ENCODE peak calls at places on chromosomes 16 and 17, in seven cellular contexts. I is heart right ventricle; T is left ventricle myocardium inferior; D is RWPE1; O is CD8-positive, alpha-beta T cell; E is uterus; A is OCI-LY7. F is an unnamed sample.

GRCh38 chr17:229130-229944 is 47.9 kb upstream of the DOC2B start:
- DNase-seq in I (no peak), T (peak; percentile 7), D (no peak), O (no peak), E (no peak), A (no peak), F (no peak)

GRCh38 chr17:73071387-73071999 is 21.0 kb downstream of the SLC39A11 start:
- DNase-seq in I (no peak), T (no peak), D (no peak), O (no peak), E (no peak), A (no peak), F (no peak)

GRCh38 chr17:78106211-78106610 is 22.3 kb downstream of the TMC6 start:
- DNase-seq in I (no peak), T (no peak), D (no peak), O (no peak), E (no peak), A (no peak), F (no peak)

GRCh38 chr16:66472961-66473610 is 46.0 kb downstream of the BEAN1 start:
- DNase-seq in I (no peak), T (no peak), D (no peak), O (no peak), E (no peak), A (no peak), F (no peak)

GRCh38 chr17:69874220-69874670 is 200.8 kb upstream of the KCNJ16 start:
- DNase-seq in I (no peak), T (no peak), D (peak; percentile 48), O (no peak), E (no peak), A (no peak), F (no peak)

GRCh38 chr17:1906622-1907021 is 76.8 kb downstream of the RPA1 start:
- DNase-seq in I (no peak), T (no peak), D (no peak), O (no peak), E (no peak), A (no peak), F (no peak)

GRCh38 chr16:67613808-67614207 is 31.1 kb upstream of the CARMIL2 start:
- DNase-seq in I (no peak), T (no peak), D (no peak), O (no peak), E (no peak), A (peak; percentile 8), F (no peak)

GRCh38 chr17:28570716-28571254 is 539 bp downstream of the PIGS start:
- DNase-seq in I (no peak), T (peak; percentile 25), D (no peak), O (peak; percentile 52), E (no peak), A (peak; percentile 38), F (peak; percentile 18)

GRCh38 chr17:74768069-74768762 is 7.9 kb downstream of the NAT9 start:
- DNase-seq in I (peak; percentile 78), T (peak; percentile 84), D (no peak), O (no peak), E (no peak), A (no peak), F (peak; percentile 50)

GRCh38 chr17:5825717-5826330 is 241.5 kb upstream of the NLRP1 start:
- DNase-seq in I (no peak), T (no peak), D (no peak), O (no peak), E (no peak), A (no peak), F (no peak)

GRCh38 chr16:48536600-48537200 is 73.3 kb downstream of the N4BP1 start:
- DNase-seq in I (no peak), T (no peak), D (no peak), O (no peak), E (no peak), A (no peak), F (no peak)

GRCh38 chr17:29051731-29052130 is 8.8 kb downstream of the PIPOX start:
- DNase-seq in I (no peak), T (no peak), D (no peak), O (no peak), E (no peak), A (no peak), F (no peak)

GRCh38 chr16:1974157-1975070 is 2.6 kb downstream of the TBL3 start:
- DNase-seq in I (no peak), T (no peak), D (no peak), O (no peak), E (no peak), A (no peak), F (no peak)

GRCh38 chr17:75552847-75553552 is 27.5 kb downstream of the LLGL2 start:
- DNase-seq in I (no peak), T (no peak), D (no peak), O (no peak), E (no peak), A (no peak), F (no peak)

GRCh38 chr16:81263470-81264200 is 25.1 kb downstream of the BCO1 start:
- DNase-seq in I (peak; percentile 10), T (no peak), D (no peak), O (no peak), E (peak; percentile 80), A (no peak), F (no peak)

GRCh38 chr17:73390221-73390620 is 78.4 kb upstream of the CDC42EP4 start:
- DNase-seq in I (no peak), T (no peak), D (no peak), O (no peak), E (no peak), A (no peak), F (no peak)

GRCh38 chr17:68060336-68060735 is 24.8 kb downstream of the KPNA2 start:
- DNase-seq in I (no peak), T (no peak), D (no peak), O (no peak), E (no peak), A (no peak), F (no peak)

GRCh38 chr17:78812849-78813248 is 27.8 kb downstream of the USP36 start:
- DNase-seq in I (peak; percentile 37), T (no peak), D (no peak), O (no peak), E (no peak), A (no peak), F (no peak)

GRCh38 chr17:28498652-28499365 is 7.3 kb upstream of the FOXN1 start:
- DNase-seq in I (no peak), T (no peak), D (no peak), O (no peak), E (no peak), A (no peak), F (no peak)

GRCh38 chr17:20009052-20009301 is 182 bp upstream of the SPECC1 start:
- DNase-seq in I (no peak), T (no peak), D (no peak), O (no peak), E (no peak), A (no peak), F (no peak)

GRCh38 chr17:81129289-81129688 is 36.0 kb upstream of the PVALEF start:
- DNase-seq in I (no peak), T (no peak), D (no peak), O (no peak), E (no peak), A (no peak), F (no peak)

GRCh38 chr17:18968945-18969887 is 17.3 kb downstream of the SLC5A10 start:
- DNase-seq in I (no peak), T (no peak), D (peak; percentile 73), O (no peak), E (peak; percentile 35), A (no peak), F (no peak)

GRCh38 chr17:18964550-18964949 is 12.6 kb downstream of the SLC5A10 start:
- DNase-seq in I (no peak), T (no peak), D (no peak), O (no peak), E (no peak), A (no peak), F (no peak)

GRCh38 chr17:18967806-18968744 is 16.1 kb downstream of the SLC5A10 start:
- DNase-seq in I (no peak), T (no peak), D (peak; percentile 69), O (no peak), E (no peak), A (no peak), F (no peak)

GRCh38 chr17:18965530-18966236 is 13.7 kb downstream of the SLC5A10 start:
- DNase-seq in I (no peak), T (no peak), D (no peak), O (no peak), E (no peak), A (no peak), F (no peak)

GRCh38 chr17:18966831-18967624 is 15.1 kb downstream of the SLC5A10 start:
- DNase-seq in I (no peak), T (peak; percentile 36), D (no peak), O (no peak), E (no peak), A (no peak), F (no peak)
- H3K27ac ChIP-seq in I (no peak overlapping the region), T (no peak overlapping the region), D (peak overlapping the region; percentile 86), O (no peak overlapping the region), E (no peak overlapping the region), A (no peak overlapping the region), F (no peak overlapping the region)

GRCh38 chr17:44222112-44222869 is 2.8 kb upstream of the UBTF start:
- DNase-seq in I (peak; percentile 86), T (peak; percentile 80), D (peak; percentile 60), O (peak; percentile 46), E (peak; percentile 85), A (peak; percentile 64), F (peak; percentile 66)

GRCh38 chr17:44221862-44222111 is 2.3 kb upstream of the UBTF start:
- DNase-seq in I (peak; percentile 47), T (no peak), D (peak; percentile 18), O (no peak), E (no peak), A (no peak), F (no peak)

GRCh38 chr17:44220211-44221071 is 966 bp upstream of the UBTF start:
- DNase-seq in I (peak; percentile 43), T (peak; percentile 51), D (peak; percentile 38), O (peak; percentile 57), E (no peak), A (peak; percentile 77), F (peak; percentile 70)

GRCh38 chr17:44221072-44221861 is 1.8 kb upstream of the UBTF start:
- DNase-seq in I (peak; percentile 86), T (peak; percentile 85), D (peak; percentile 70), O (peak; percentile 67), E (peak; percentile 72), A (peak; percentile 87), F (peak; percentile 69)

GRCh38 chr17:44223574-44224046 is 4.1 kb upstream of the UBTF start:
- DNase-seq in I (peak; percentile 45), T (no peak), D (no peak), O (no peak), E (peak; percentile 62), A (no peak), F (no peak)
- H3K27ac ChIP-seq in I (peak overlapping the region; percentile 100), T (peak overlapping the region; percentile 100), D (peak overlapping the region; percentile 99), O (no peak overlapping the region), E (peak overlapping the region; percentile 98), A (no peak overlapping the region), F (peak overlapping the region; percentile 96)

DNA sequence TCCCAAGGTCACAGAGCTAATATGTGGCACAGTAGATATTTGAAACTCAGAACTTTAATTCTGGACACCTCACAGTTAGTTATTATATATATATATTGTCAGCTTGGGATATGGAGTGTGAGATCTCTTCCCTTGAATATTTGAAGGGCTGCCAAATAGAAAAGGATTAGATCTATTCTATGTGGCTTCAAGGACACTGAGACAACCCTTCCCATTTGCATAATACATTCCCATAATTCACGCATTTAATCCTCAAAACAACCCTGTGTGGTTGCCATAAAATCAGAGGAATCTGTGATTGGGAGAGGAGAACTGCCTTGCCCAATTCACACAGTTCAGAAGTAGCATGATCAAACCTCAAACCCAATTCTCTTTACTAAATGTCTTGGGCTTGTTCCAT is 365.8 kb upstream of the DYNLRB2 start:
- DNase-seq in I (no peak), T (no peak), D (no peak), O (no peak), E (no peak), A (no peak), F (no peak)
- H3K27ac ChIP-seq in I (no peak overlapping the region), T (no peak overlapping the region), D (no peak overlapping the region), O (no peak overlapping the region), E (no peak overlapping the region), A (no peak overlapping the region), F (no peak overlapping the region)

GRCh38 chr17:40107266-40107980 is 7.0 kb upstream of the NR1D1 start:
- DNase-seq in I (peak; percentile 34), T (peak; percentile 25), D (no peak), O (peak; percentile 34), E (peak; percentile 54), A (no peak), F (no peak)
- H3K27ac ChIP-seq in I (peak overlapping the region; percentile 93), T (peak overlapping the region; percentile 100), D (peak overlapping the region; percentile 76), O (peak overlapping the region; percentile 80), E (peak overlapping the region; percentile 99), A (no peak overlapping the region), F (peak overlapping the region; percentile 99)

F was measured in caudate nucleus.